ENCODE peak calls at places on chromosomes 11 and 22, in ten cellular contexts. K is right lobe of liver, P is HAP-1, T is GM23248, I is pancreas, R is HCT116, N is testis, G is PC-3, D is K562, H is ovary. W is an unnamed sample.

GRCh38 chr11:115348404-115348803 is 155.8 kb downstream of the CADM1 start:
- DNase-seq in D (no peak), T (no peak), R (no peak), K (no peak), I (no peak), N (no peak), H (no peak), G (no peak), P (no peak), W (no peak)

GRCh38 chr11:3614742-3615171 is 27.0 kb downstream of the ART5 start:
- DNase-seq in D (no peak), I (no peak), T (peak; percentile 55), K (no peak), H (no peak), R (no peak), G (peak; percentile 18), P (no peak), N (no peak), W (no peak)

GRCh38 chr11:86790867-86791849 is 9.2 kb upstream of the PRSS23 start:
- DNase-seq in K (no peak), I (no peak), N (no peak), D (no peak), H (no peak), P (no peak), T (no peak), R (no peak), G (peak; percentile 6), W (no peak)

GRCh38 chr11:31487848-31488247 is 21.6 kb downstream of the IMMP1L start:
- DNase-seq in K (no peak), N (peak; percentile 34), R (peak; percentile 44), P (peak; percentile 49), T (peak; percentile 66), D (no peak), H (no peak), G (peak; percentile 70), I (no peak), W (peak; percentile 75)

GRCh38 chr11:84215671-84216070 is 929.5 kb upstream of the CCDC90B start:
- DNase-seq in N (no peak), R (no peak), D (no peak), T (peak; percentile 6), P (no peak), H (no peak), G (no peak), I (no peak), K (no peak), W (no peak)

GRCh38 chr11:1013628-1013935 is 22.9 kb downstream of the MUC6 start:
- DNase-seq in T (no peak), G (no peak), K (no peak), R (no peak), N (no peak), D (no peak), H (no peak), P (no peak), I (no peak), W (no peak)

GRCh38 chr11:47394322-47395224 is 13.8 kb upstream of the SLC39A13 start:
- DNase-seq in K (peak; percentile 73), N (no peak), P (no peak), G (no peak), D (peak; percentile 64), H (no peak), I (no peak), R (no peak), T (no peak), W (no peak)

GRCh38 chr11:116207349-116207748 is 565.4 kb downstream of the BUD13 start:
- DNase-seq in H (no peak), T (no peak), D (no peak), N (no peak), P (peak; percentile 10), K (peak; percentile 8), G (no peak), R (no peak), I (no peak), W (no peak)

GRCh38 chr11:45909594-45910475 is 2.8 kb upstream of the FREY1 start:
- DNase-seq in R (no peak), P (no peak), N (no peak), G (no peak), H (no peak), K (no peak), D (no peak), I (no peak), T (no peak), W (no peak)

GRCh38 chr11:10108901-10109665 is 184.9 kb downstream of the SBF2 start:
- DNase-seq in D (no peak), R (no peak), I (no peak), K (no peak), P (peak; percentile 43), N (peak; percentile 59), G (no peak), T (peak; percentile 61), H (peak; percentile 33), W (peak; percentile 58)

GRCh38 chr22:17869285-17870096 is 95.2 kb upstream of the BID start:
- DNase-seq in T (no peak), H (no peak), P (no peak), K (no peak), N (no peak), R (no peak), G (no peak), D (no peak), I (no peak), W (no peak)
- H3K36me3 ChIP-seq in T (no peaks in the 10 kb centered on the region), H (no peaks in the 10 kb centered on the region), P (peaks cover 35% of the 10 kb centered on the region), K (no peaks in the 10 kb centered on the region), N (no peaks in the 10 kb centered on the region), R (peaks cover 27% of the 10 kb centered on the region), G (peaks cover 7% of the 10 kb centered on the region), D (peaks cover 54% of the 10 kb centered on the region), I (peaks cover 2% of the 10 kb centered on the region), W (peaks cover 67% of the 10 kb centered on the region)

DNA sequence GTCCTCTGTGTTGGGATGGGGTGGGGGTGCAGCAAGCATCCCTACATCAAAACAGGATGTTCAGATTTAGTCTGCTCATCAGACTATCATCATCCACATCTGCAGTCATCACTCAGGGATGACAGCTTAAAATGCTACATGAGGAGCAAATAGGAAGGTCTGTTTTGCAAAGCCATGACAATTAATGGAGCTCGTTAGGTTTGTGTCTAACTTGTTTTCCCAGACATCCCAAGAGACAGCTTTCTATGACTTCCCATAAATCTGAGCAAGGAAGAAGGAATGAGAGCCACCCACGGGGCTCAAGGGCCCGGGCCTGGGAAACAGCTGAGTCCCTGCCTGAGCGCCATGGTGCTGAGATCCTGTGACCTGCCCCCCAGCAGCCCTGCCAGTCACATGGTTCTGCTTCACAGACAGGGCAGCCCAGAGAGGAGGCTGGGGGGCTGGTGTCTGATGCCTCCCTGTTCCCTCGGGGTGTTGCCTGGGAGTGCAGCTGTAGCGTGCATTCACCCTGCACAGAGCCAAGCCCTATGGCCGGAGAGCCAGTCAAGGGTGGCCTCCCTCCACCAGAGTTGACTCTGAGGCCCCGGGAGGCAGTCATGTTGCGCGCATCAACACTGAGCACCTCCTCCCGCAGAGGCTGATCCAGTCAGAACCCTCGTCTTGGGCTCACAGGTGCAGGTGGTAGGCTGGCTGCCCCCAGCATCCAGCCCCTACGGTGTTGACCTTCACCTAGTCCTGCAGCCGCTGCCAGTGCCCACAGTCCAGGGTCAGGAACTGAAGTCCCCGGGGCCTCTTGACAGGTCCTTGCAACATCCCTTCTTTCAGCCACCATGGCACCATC is 12.1 kb downstream of the DERL3 start:
- DNase-seq in H (no peak), P (no peak), D (no peak), K (peak; percentile 55), T (peak; percentile 77), I (no peak), N (no peak), G (no peak), R (no peak), W (no peak)
- H3K4me1 ChIP-seq in H (peaks cover 2% of the 10 kb centered on the region), P (no peaks in the 10 kb centered on the region), D (no peaks in the 10 kb centered on the region), K (peaks cover 24% of the 10 kb centered on the region), T (peaks cover 22% of the 10 kb centered on the region), I (no peaks in the 10 kb centered on the region), N (peaks cover 32% of the 10 kb centered on the region), G (no peaks in the 10 kb centered on the region), R (no peaks in the 10 kb centered on the region), W (peaks cover 56% of the 10 kb centered on the region)

GRCh38 chr11:60168306-60168705 is 14.6 kb downstream of the MS4A6A start:
- DNase-seq in G (peak; percentile 69), I (no peak), N (no peak), D (no peak), H (no peak), R (no peak), T (no peak), P (no peak), K (no peak), W (no peak)
- H3K9me3 ChIP-seq in G (no peaks in the 10 kb centered on the region), I (no peaks in the 10 kb centered on the region), N (no peaks in the 10 kb centered on the region), D (peaks cover 12% of the 10 kb centered on the region), H (no peaks in the 10 kb centered on the region), R (no peaks in the 10 kb centered on the region), T (no peaks in the 10 kb centered on the region), P (peaks cover 12% of the 10 kb centered on the region), K (no peaks in the 10 kb centered on the region), W (no peaks in the 10 kb centered on the region)

DNA sequence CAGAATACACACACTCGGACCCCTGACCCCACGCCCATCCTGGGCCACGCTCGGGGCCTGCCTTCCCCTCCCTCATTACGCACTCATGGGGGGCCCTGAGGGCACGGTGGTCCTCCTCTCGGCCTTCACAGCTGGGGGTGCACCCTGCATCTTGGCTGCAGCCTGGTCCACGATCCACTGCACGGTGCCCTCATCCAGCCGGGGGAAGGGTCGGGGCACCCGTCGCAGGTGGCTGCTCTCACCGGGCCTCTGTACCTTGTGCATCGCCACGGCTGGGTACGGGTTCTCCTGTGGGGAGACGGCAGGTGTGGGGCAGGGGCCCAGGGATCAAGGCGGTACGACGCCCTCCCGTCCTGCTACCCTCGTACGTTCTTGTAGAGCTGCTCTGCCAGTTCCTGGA is 10.4 kb downstream of the SBF1 start:
- DNase-seq in I (no peak), P (no peak), R (no peak), H (no peak), K (no peak), G (no peak), N (no peak), T (no peak), D (no peak), W (no peak)
- H3K36me3 ChIP-seq in I (peaks cover 69% of the 10 kb centered on the region), P (peaks cover 75% of the 10 kb centered on the region), R (peaks cover 29% of the 10 kb centered on the region), H (no peaks in the 10 kb centered on the region), K (peaks cover 21% of the 10 kb centered on the region), G (no peaks in the 10 kb centered on the region), N (no peaks in the 10 kb centered on the region), T (no peaks in the 10 kb centered on the region), D (peaks cover 52% of the 10 kb centered on the region), W (peaks cover 78% of the 10 kb centered on the region)

W was measured in adipocyte.